ENCODE peak calls at places on chromosomes 3 and 15, in four cellular contexts. A is PC-3, V is neural progenitor cell, L is IMR-90. J is an unnamed sample.

GRCh38 chr3:13452490-13453335 is 27.4 kb upstream of the HDAC11 start:
- DNase-seq in A (peak), V (peak), L (peak), J (peak)

GRCh38 chr15:86016750-86017149 is 62.9 kb upstream of the AGBL1 start:
- DNase-seq in A (no peak), V (no peak), L (no peak), J (no peak)

GRCh38 chr3:50503947-50504346 is 513 bp upstream of the CACNA2D2 start:
- DNase-seq in A (no peak), V (no peak), L (no peak), J (no peak)

GRCh38 chr3:149000207-149000745 is 8.9 kb downstream of the GYG1 start:
- DNase-seq in A (no peak), V (no peak), L (peak), J (no peak)

GRCh38 chr3:14343338-14344112 is 58.9 kb upstream of the SLC6A6 start:
- DNase-seq in A (no peak), V (no peak), L (peak), J (no peak)

GRCh38 chr3:118473343-118473742 is 561.3 kb downstream of the IGSF11 start:
- DNase-seq in A (no peak), V (no peak), L (no peak), J (no peak)

GRCh38 chr3:50405249-50405648 is 45.9 kb upstream of the TMEM115 start:
- DNase-seq in A (peak), V (peak), L (peak), J (peak)

GRCh38 chr3:5576277-5577011 is 388.9 kb downstream of the EDEM1 start:
- DNase-seq in A (no peak), V (no peak), L (no peak), J (no peak)

GRCh38 chr3:34683851-34684250 is 885.4 kb downstream of the PDCD6IP start:
- DNase-seq in A (peak), V (peak), L (peak), J (peak)

GRCh38 chr3:81380234-81380633 is 381.2 kb downstream of the GBE1 start:
- DNase-seq in A (no peak), V (no peak), L (no peak), J (no peak)

GRCh38 chr3:59245300-59245878 is 195.6 kb upstream of the CFAP20DC start:
- DNase-seq in A (peak), V (no peak), L (no peak), J (no peak)

GRCh38 chr15:65920121-65920520 is 50.8 kb downstream of the RAB11A start:
- DNase-seq in A (no peak), V (no peak), L (no peak), J (no peak)

GRCh38 chr3:99842826-99843589 is 25.3 kb downstream of the CMSS1 start:
- DNase-seq in A (peak), V (peak), L (peak), J (no peak)

GRCh38 chr15:36878745-36879262 is 221.5 kb downstream of the MEIS2 start:
- DNase-seq in A (no peak), V (peak), L (no peak), J (peak)

GRCh38 chr3:69774029-69774428 is 34.8 kb downstream of the MITF start:
- DNase-seq in A (peak), V (no peak), L (no peak), J (no peak)

GRCh38 chr15:90145761-90146160 is 43.5 kb upstream of the IDH2 start:
- DNase-seq in A (no peak), V (no peak), L (no peak), J (no peak)

GRCh38 chr15:78197632-78198031 is 36.7 kb downstream of the ACSBG1 start:
- DNase-seq in A (no peak), V (no peak), L (no peak), J (no peak)

GRCh38 chr3:125002414-125002811 is 53.4 kb downstream of the HEG1 start:
- DNase-seq in A (no peak), V (no peak), L (no peak), J (no peak)

GRCh38 chr15:49558924-49559323 is 61.7 kb downstream of the FAM227B start:
- DNase-seq in A (no peak), V (no peak), L (peak), J (no peak)

GRCh38 chr3:172776049-172776717 is 25.7 kb downstream of the ECT2 start:
- DNase-seq in A (no peak), V (no peak), L (peak), J (no peak)

GRCh38 chr15:84819291-84819768 is 2.2 kb downstream of the ALPK3 start:
- DNase-seq in A (no peak), V (peak), L (no peak), J (peak)

GRCh38 chr3:129822679-129823078 is 70.8 kb downstream of the TMCC1 start:
- DNase-seq in A (no peak), V (no peak), L (peak), J (no peak)

GRCh38 chr3:36497234-36497633 is 116.9 kb downstream of the STAC start:
- DNase-seq in A (no peak), V (no peak), L (no peak), J (no peak)

GRCh38 chr3:171556574-171557145 is 96.5 kb upstream of the TNIK start:
- DNase-seq in A (peak), V (peak), L (peak), J (no peak)

GRCh38 chr15:63379492-63380150 is 2.0 kb downstream of the CA12 start:
- DNase-seq in A (no peak), V (no peak), L (no peak), J (no peak)

GRCh38 chr3:138093721-138094120 is 21.7 kb downstream of the DZIP1L start:
- DNase-seq in A (no peak), V (no peak), L (no peak), J (no peak)

GRCh38 chr3:138084196-138084595 is 31.2 kb downstream of the DZIP1L start:
- DNase-seq in A (no peak), V (no peak), L (no peak), J (no peak)

GRCh38 chr3:138092023-138092422 is 23.4 kb downstream of the DZIP1L start:
- DNase-seq in A (peak), V (no peak), L (peak), J (no peak)

GRCh38 chr3:138089091-138089490 is 26.3 kb downstream of the DZIP1L start:
- DNase-seq in A (peak), V (no peak), L (peak), J (no peak)
- H3K27ac ChIP-seq in A (peak), V (no peak), L (no peak), J (no peak)

DNA sequence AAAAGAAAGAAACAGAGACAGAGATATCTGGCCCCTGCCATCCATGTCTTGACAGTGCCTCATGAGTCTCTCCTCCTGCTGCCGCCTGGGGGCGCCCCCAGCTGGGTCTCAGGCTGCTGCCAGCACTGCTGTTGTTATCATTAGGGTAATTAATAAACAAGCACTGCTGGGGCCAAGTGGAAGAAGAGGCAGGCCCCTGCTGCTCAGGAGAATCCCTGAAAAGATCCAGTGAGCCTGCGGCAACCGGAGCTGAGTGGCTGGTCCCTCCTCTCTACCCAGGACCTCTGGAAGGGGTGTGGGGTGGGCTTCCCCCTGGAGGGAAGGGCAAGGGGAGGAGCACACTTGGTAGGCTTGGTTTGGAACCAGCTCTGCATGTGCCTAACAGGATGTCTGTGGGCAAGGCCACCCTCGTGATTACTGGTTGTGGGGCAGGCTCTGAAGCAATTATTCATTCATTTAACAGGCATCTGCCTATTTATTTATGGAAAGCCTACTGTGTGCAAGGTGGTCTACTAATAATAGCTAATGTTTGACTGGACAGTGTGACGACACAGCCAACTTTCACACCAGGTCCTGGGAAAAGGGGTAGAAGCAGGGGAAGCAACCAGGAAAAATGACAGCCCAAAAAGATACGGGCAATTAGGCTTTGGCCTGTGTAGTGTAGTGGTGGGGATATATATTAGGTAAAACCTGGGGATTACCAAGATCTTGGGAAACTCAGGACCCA is 1.2 kb upstream of the TYRO3 start:
- DNase-seq in A (peak), V (peak), L (peak), J (peak)
- TF ChIP-seq CTCF in A (peak), V (peak), L (peak), J (peak)

DNA sequence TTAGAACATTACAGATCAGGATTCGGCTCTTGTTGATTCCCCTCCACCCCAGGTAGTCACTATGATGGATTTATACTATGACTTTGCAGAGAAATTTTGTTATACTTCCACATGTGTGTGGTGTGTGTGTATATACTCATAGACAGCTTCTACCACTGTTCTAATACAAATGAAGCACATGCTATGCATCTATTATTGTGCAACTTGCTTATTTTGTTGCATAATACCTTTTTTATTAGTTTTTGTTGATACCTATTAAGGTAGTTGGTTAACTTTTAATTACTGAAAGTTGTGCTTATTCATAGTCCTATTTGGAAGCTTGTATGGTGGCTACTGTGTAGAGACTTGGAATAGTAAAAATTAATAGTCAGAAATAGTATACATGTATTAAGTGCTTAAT is 140.6 kb downstream of the CACNA2D3 start:
- DNase-seq in A (no peak), V (no peak), L (no peak), J (no peak)
- H3K9ac ChIP-seq in A (no peak), V (no peak), L (no peak), J (no peak)

DNA sequence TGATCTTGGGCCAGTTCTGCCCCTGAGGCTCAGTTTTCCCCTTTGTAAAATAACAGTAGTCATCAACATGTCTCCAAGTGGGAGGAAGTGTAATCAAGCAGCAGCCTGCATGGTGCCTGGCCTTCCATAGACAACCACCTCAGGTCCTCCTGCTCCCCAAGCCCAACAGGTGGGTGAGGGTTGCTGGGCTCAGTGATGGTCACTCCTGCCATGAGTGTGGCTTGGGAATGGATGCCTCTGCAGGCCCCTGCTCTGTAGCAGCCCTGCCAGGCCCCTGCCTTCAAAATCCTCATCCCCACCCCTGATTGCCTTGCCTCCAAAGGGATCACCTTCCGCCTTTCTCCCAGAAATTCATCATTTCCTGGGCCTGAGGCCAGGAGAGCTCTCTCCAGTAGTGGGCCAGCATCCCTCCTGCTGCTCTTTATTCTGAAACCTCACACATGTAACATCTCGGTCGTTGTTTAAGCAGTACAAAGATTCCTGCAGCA is 59.0 kb upstream of the SLC6A1 start:
- DNase-seq in A (no peak), V (no peak), L (no peak), J (no peak)
- H3K27ac ChIP-seq in A (peak), V (no peak), L (no peak), J (no peak)

GRCh38 chr3:31908391-31909097 is 72.5 kb downstream of the OSBPL10 start:
- DNase-seq in A (peak), V (no peak), L (peak), J (peak)
- TF ChIP-seq CTCF in A (peak), V (no peak), L (no peak), J (peak)

DNA sequence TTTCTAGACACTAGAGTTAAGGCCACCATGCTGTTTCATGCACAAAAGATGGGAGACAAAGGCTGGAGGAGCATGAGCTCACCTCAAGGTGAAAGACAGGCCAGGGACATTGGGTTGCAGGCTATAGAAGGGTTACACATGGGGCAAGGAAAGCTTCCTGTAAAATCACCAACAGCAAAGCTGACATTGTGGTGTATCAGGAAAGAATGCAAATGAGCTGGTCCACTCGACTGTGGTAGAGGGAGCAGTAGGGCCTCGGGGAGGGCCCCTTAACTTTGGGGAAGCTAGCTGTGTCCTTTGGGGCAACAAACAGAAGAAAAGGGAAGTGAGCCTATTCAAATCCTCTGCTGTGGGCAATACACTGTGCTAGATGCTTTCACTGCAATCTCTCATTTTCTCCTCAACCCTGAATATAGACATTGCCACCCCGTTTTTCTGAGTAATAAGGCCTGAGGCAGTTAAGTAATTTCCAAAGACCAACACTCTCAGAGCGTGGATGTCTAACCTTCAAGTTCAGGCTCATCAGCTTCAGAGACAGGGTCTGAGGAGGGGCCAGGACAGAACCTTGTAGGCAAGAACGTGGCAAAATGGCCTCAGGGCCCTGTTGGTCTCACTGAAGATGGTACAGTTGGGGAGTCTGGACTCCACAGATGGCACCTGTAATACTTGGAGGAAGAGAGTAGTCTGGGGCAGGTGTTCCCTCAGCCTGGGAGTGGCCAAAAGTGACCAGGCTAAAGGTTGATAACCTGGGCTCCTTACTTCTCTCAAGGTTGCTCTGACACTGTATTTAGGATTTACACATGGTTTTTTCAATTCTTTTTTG is 24.1 kb downstream of the CX3CR1 start:
- DNase-seq in A (no peak), V (no peak), L (no peak), J (no peak)
- H3K9ac ChIP-seq in A (no peak), V (no peak), L (no peak), J (no peak)

GRCh38 chr3:162719684-162720341 is 1223.2 kb downstream of the OTOL1 start:
- DNase-seq in A (peak), V (no peak), L (peak), J (no peak)
- H3K27ac ChIP-seq in A (peak), V (no peak), L (no peak), J (no peak)

GRCh38 chr3:25468866-25469319 is 40.8 kb downstream of the RARB start:
- DNase-seq in A (no peak), V (peak), L (no peak), J (peak)
- TF ChIP-seq CTCF in A (no peak), V (peak), L (no peak), J (peak)